ENCODE peak calls at places on chromosomes 4 and X, in six cellular contexts. N is cardiac fibroblast, F is endothelial cell, T is EL, E is sciatic nerve, L is left cardiac atrium. I is an unnamed sample.

GRCh38 chr4:101961144-101961543 is 170.6 kb downstream of the BANK1 start:
- DNase-seq in N (peak; percentile 10), F (no peak), T (peak; percentile 43), E (no peak), L (no peak), I (peak; percentile 68)

GRCh38 chr4:114519368-114519767 is 79.2 kb upstream of the UGT8 start:
- DNase-seq in N (no peak), F (no peak), T (no peak), E (no peak), L (no peak), I (no peak)

GRCh38 chr4:151417766-151418376 is 8.9 kb downstream of the FHIP1A start:
- DNase-seq in N (no peak), F (no peak), T (peak; percentile 25), E (no peak), L (no peak), I (peak; percentile 57)

GRCh38 chr4:139763668-139764067 is 98.0 kb downstream of the MGST2 start:
- DNase-seq in N (peak; percentile 39), F (no peak), T (no peak), E (no peak), L (no peak), I (no peak)

GRCh38 chr4:4868506-4869379 is 9.3 kb downstream of the MSX1 start:
- DNase-seq in N (no peak), F (no peak), T (no peak), E (no peak), L (no peak), I (no peak)

GRCh38 chr4:81607947-81608346 is 136.2 kb upstream of the RASGEF1B start:
- DNase-seq in N (no peak), F (no peak), T (no peak), E (no peak), L (no peak), I (no peak)

GRCh38 chrX:17374619-17375360 is at the start of gene NHS:
- DNase-seq in N (peak; percentile 62), F (peak; percentile 64), T (peak; percentile 77), E (peak; percentile 82), L (peak; percentile 74), I (peak; percentile 75)

GRCh38 chr4:47187608-47188007 is 156.2 kb downstream of the GABRB1 start:
- DNase-seq in N (no peak), F (no peak), T (no peak), E (no peak), L (no peak), I (no peak)

GRCh38 chr4:86898562-86898961 is 6.3 kb upstream of the C4orf36 start:
- DNase-seq in N (peak; percentile 48), F (no peak), T (no peak), E (no peak), L (no peak), I (no peak)

GRCh38 chrX:101429934-101430333 is 21.9 kb downstream of the HNRNPH2 start:
- DNase-seq in N (no peak), F (no peak), T (peak; percentile 50), E (no peak), L (no peak), I (no peak)

GRCh38 chr4:148415500-148415899 is 26.7 kb downstream of the NR3C2 start:
- DNase-seq in N (peak; percentile 10), F (no peak), T (no peak), E (no peak), L (no peak), I (no peak)

GRCh38 chrX:58044130-58044529 is 133.9 kb upstream of the ZXDA start:
- DNase-seq in N (no peak), F (no peak), T (no peak), E (no peak), L (no peak), I (no peak)

GRCh38 chr4:171235516-171235915 is 577.7 kb upstream of the GALNTL6 start:
- DNase-seq in N (no peak), F (no peak), T (no peak), E (no peak), L (no peak), I (no peak)

GRCh38 chr4:2688281-2688680 is 67.9 kb downstream of the TNIP2 start:
- DNase-seq in N (no peak), F (no peak), T (no peak), E (no peak), L (no peak), I (no peak)

GRCh38 chr4:78775278-78776030 is 696 bp upstream of the BMP2K start:
- DNase-seq in N (peak; percentile 90), F (peak; percentile 83), T (peak; percentile 80), E (peak; percentile 93), L (peak; percentile 89), I (peak; percentile 74)

GRCh38 chr4:23741586-23742240 is 148.1 kb downstream of the PPARGC1A start:
- DNase-seq in N (no peak), F (no peak), T (no peak), E (no peak), L (no peak), I (no peak)

GRCh38 chr4:126627255-126627654 is 1005.5 kb upstream of the INTU start:
- DNase-seq in N (peak; percentile 44), F (peak; percentile 18), T (peak; percentile 34), E (no peak), L (no peak), I (peak; percentile 6)

GRCh38 chrX:1325515-1326116 is 11.0 kb upstream of the IL3RA start:
- DNase-seq in N (no peak), F (no peak), T (no peak), E (no peak), L (no peak), I (no peak)

GRCh38 chr4:52935317-52935716 is 73.2 kb downstream of the RASL11B start:
- DNase-seq in N (no peak), F (no peak), T (no peak), E (no peak), L (no peak), I (no peak)

GRCh38 chrX:74490249-74490648 is 69.0 kb downstream of the SLC16A2 start:
- DNase-seq in N (no peak), F (no peak), T (no peak), E (no peak), L (no peak), I (no peak)

GRCh38 chrX:135973025-135973547 is 702 bp downstream of the MMGT1 start:
- DNase-seq in N (peak; percentile 22), F (no peak), T (peak; percentile 38), E (no peak), L (no peak), I (peak; percentile 2)

GRCh38 chr4:119136541-119136940 is 909 bp downstream of the MYOZ2 start:
- DNase-seq in N (peak; percentile 57), F (no peak), T (no peak), E (no peak), L (no peak), I (no peak)

GRCh38 chr4:84529169-84529751 is 30.2 kb upstream of the NKX6-1 start:
- DNase-seq in N (peak; percentile 39), F (no peak), T (peak; percentile 18), E (no peak), L (no peak), I (no peak)

GRCh38 chrX:144709841-144710240 is 537.5 kb upstream of the SPANXN1 start:
- DNase-seq in N (no peak), F (no peak), T (no peak), E (no peak), L (no peak), I (no peak)

GRCh38 chr4:110306363-110306762 is 107.9 kb upstream of the ELOVL6 start:
- DNase-seq in N (peak; percentile 9), F (no peak), T (no peak), E (no peak), L (no peak), I (no peak)

GRCh38 chr4:129218355-129218754 is 122.4 kb downstream of the C4orf33 start:
- DNase-seq in N (peak; percentile 39), F (no peak), T (peak; percentile 19), E (no peak), L (no peak), I (no peak)

GRCh38 chrX:80879916-80880315 is 70.2 kb upstream of the BRWD3 start:
- DNase-seq in N (no peak), F (no peak), T (peak; percentile 0), E (no peak), L (no peak), I (peak; percentile 55)

GRCh38 chr4:121736735-121737351 is 28.1 kb downstream of the SMIM43 start:
- DNase-seq in N (peak; percentile 69), F (peak; percentile 48), T (peak; percentile 65), E (no peak), L (no peak), I (no peak)

GRCh38 chr4:7581477-7581876 is 146.7 kb upstream of the PSAPL1 start:
- DNase-seq in N (peak; percentile 10), F (peak; percentile 54), T (no peak), E (no peak), L (no peak), I (no peak)

GRCh38 chrX:71579136-71579989 is 1.1 kb downstream of the GCNA start:
- DNase-seq in N (no peak), F (no peak), T (no peak), E (no peak), L (no peak), I (no peak)

I was measured in MG63.